ENCODE peak calls at places on chromosomes 2 and 18, in seven cellular contexts. One of them, this sample, is unnamed.

GRCh38 chr2:6384341-6384740 is 481.4 kb downstream of the CMPK2 start:
- DNase-seq in fibroblast of the aortic adventitia: no peak
- DNase-seq in anterior cingulate cortex: no peak
- DNase-seq in HEK293T: no peak
- DNase-seq in midbrain: no peak
- DNase-seq in head of caudate nucleus: no peak
- DNase-seq in posterior cingulate gyrus: no peak
- DNase-seq in this sample: no peak

GRCh38 chr18:50700245-50701165 is 119.3 kb downstream of the MRO start:
- DNase-seq in fibroblast of the aortic adventitia: no peak
- DNase-seq in anterior cingulate cortex: no peak
- DNase-seq in HEK293T: no peak
- DNase-seq in midbrain: no peak
- DNase-seq in head of caudate nucleus: no peak
- DNase-seq in posterior cingulate gyrus: no peak
- DNase-seq in this sample: no peak

GRCh38 chr2:113892004-113892740 is 2.3 kb downstream of the ACTR3 start:
- DNase-seq in fibroblast of the aortic adventitia: no peak
- DNase-seq in anterior cingulate cortex: no peak
- DNase-seq in HEK293T: no peak
- DNase-seq in midbrain: no peak
- DNase-seq in head of caudate nucleus: no peak
- DNase-seq in posterior cingulate gyrus: no peak
- DNase-seq in this sample: no peak

GRCh38 chr2:43008388-43008787 is 216.0 kb upstream of the HAAO start:
- DNase-seq in fibroblast of the aortic adventitia: no peak
- DNase-seq in anterior cingulate cortex: no peak
- DNase-seq in HEK293T: no peak
- DNase-seq in midbrain: no peak
- DNase-seq in head of caudate nucleus: no peak
- DNase-seq in posterior cingulate gyrus: no peak
- DNase-seq in this sample: no peak

GRCh38 chr2:111207892-111208291 is 87.2 kb downstream of the BCL2L11 start:
- DNase-seq in fibroblast of the aortic adventitia: no peak
- DNase-seq in anterior cingulate cortex: no peak
- DNase-seq in HEK293T: no peak
- DNase-seq in midbrain: no peak
- DNase-seq in head of caudate nucleus: no peak
- DNase-seq in posterior cingulate gyrus: no peak
- DNase-seq in this sample: no peak

GRCh38 chr18:51196116-51196810 is 1.2 kb downstream of the MEX3C start:
- DNase-seq in fibroblast of the aortic adventitia: peak
- DNase-seq in anterior cingulate cortex: peak
- DNase-seq in HEK293T: no peak
- DNase-seq in midbrain: peak
- DNase-seq in head of caudate nucleus: peak
- DNase-seq in posterior cingulate gyrus: no peak
- DNase-seq in this sample: peak

GRCh38 chr2:127576433-127577207 is 41.1 kb downstream of the MYO7B start:
- DNase-seq in fibroblast of the aortic adventitia: peak
- DNase-seq in anterior cingulate cortex: no peak
- DNase-seq in HEK293T: no peak
- DNase-seq in midbrain: peak
- DNase-seq in head of caudate nucleus: peak
- DNase-seq in posterior cingulate gyrus: peak
- DNase-seq in this sample: peak

GRCh38 chr2:123636232-123636631 is 388.9 kb upstream of the CNTNAP5 start:
- DNase-seq in fibroblast of the aortic adventitia: no peak
- DNase-seq in anterior cingulate cortex: no peak
- DNase-seq in HEK293T: no peak
- DNase-seq in midbrain: no peak
- DNase-seq in head of caudate nucleus: no peak
- DNase-seq in posterior cingulate gyrus: no peak
- DNase-seq in this sample: no peak

GRCh38 chr2:227191367-227191766 is 26.9 kb downstream of the COL4A3 start:
- DNase-seq in fibroblast of the aortic adventitia: peak
- DNase-seq in anterior cingulate cortex: no peak
- DNase-seq in HEK293T: peak
- DNase-seq in midbrain: no peak
- DNase-seq in head of caudate nucleus: no peak
- DNase-seq in posterior cingulate gyrus: no peak
- DNase-seq in this sample: no peak

GRCh38 chr18:24734058-24734457 is 273.6 kb downstream of the HRH4 start:
- DNase-seq in fibroblast of the aortic adventitia: peak
- DNase-seq in anterior cingulate cortex: no peak
- DNase-seq in HEK293T: peak
- DNase-seq in midbrain: no peak
- DNase-seq in head of caudate nucleus: peak
- DNase-seq in posterior cingulate gyrus: no peak
- DNase-seq in this sample: peak

GRCh38 chr2:208366215-208367132 is 40.1 kb upstream of the PTH2R start:
- DNase-seq in fibroblast of the aortic adventitia: no peak
- DNase-seq in anterior cingulate cortex: no peak
- DNase-seq in HEK293T: no peak
- DNase-seq in midbrain: no peak
- DNase-seq in head of caudate nucleus: no peak
- DNase-seq in posterior cingulate gyrus: no peak
- DNase-seq in this sample: no peak

GRCh38 chr2:22281033-22281432 is 1103.9 kb upstream of the KLHL29 start:
- DNase-seq in fibroblast of the aortic adventitia: no peak
- DNase-seq in anterior cingulate cortex: no peak
- DNase-seq in HEK293T: no peak
- DNase-seq in midbrain: no peak
- DNase-seq in head of caudate nucleus: no peak
- DNase-seq in posterior cingulate gyrus: no peak
- DNase-seq in this sample: no peak

This sample was measured in glutamatergic neuron.